ENCODE peak calls at places on chromosomes 3 and 15, in nine cellular contexts. P is GM20000; N is dorsolateral prefrontal cortex; M is Panc1; C is choroid plexus epithelial cell; R is activated CD8-positive, alpha-beta memory T cell treated with anti-CD3 and anti-CD28 coated beads, Interleukin-2, amount 10 ng/mL, durations not matched to agents 7 days and 5 days; Z is HS-27A; I is stimulated activated CD4-positive, alpha-beta T cell treated with anti-CD3 and anti-CD28 coated beads, Interleukin-2, amount 100 ng/mL, for 24 hours; E is neural progenitor cell. D is an unnamed sample.

GRCh38 chr3:47491186-47491585 is 15.4 kb upstream of the SCAP start:
- DNase-seq in P (no peak), N (no peak), M (no peak), C (no peak), R (no peak), Z (no peak), I (no peak), E (no peak), D (no peak)

GRCh38 chr15:59522988-59523461 is 85.0 kb downstream of the FAM81A start:
- DNase-seq in P (no peak), N (no peak), M (no peak), C (no peak), R (peak; percentile 54), Z (no peak), I (no peak), E (no peak), D (no peak)

GRCh38 chr3:98961161-98962155 is 60.0 kb upstream of the DCBLD2 start:
- DNase-seq in P (no peak), N (no peak), M (no peak), C (peak; percentile 88), R (no peak), Z (no peak), I (no peak), E (no peak), D (peak; percentile 86)

GRCh38 chr15:80906159-80906775 is 83.4 kb downstream of the MESD start:
- DNase-seq in P (no peak), N (no peak), M (no peak), C (peak; percentile 65), R (no peak), Z (peak; percentile 40), I (no peak), E (no peak), D (peak; percentile 41)

GRCh38 chr3:196057663-196058356 is 24.1 kb downstream of the TFRC start:
- DNase-seq in P (no peak), N (no peak), M (no peak), C (no peak), R (no peak), Z (no peak), I (no peak), E (no peak), D (no peak)

GRCh38 chr15:70720228-70721016 is 42.9 kb downstream of the UACA start:
- DNase-seq in P (no peak), N (no peak), M (no peak), C (no peak), R (no peak), Z (no peak), I (no peak), E (no peak), D (no peak)

GRCh38 chr15:68017221-68017620 is 36.9 kb upstream of the PIAS1 start:
- DNase-seq in P (no peak), N (no peak), M (no peak), C (no peak), R (no peak), Z (no peak), I (no peak), E (no peak), D (no peak)

GRCh38 chr15:25579127-25579526 is 140.3 kb upstream of the UBE3A start:
- DNase-seq in P (no peak), N (no peak), M (no peak), C (no peak), R (no peak), Z (no peak), I (no peak), E (no peak), D (no peak)

GRCh38 chr3:46372492-46373359 is 2.0 kb downstream of the CCR5 start:
- DNase-seq in P (peak; percentile 34), N (no peak), M (no peak), C (peak; percentile 72), R (peak; percentile 71), Z (no peak), I (no peak), E (peak; percentile 30), D (no peak)

GRCh38 chr3:122021811-122022401 is at the start of gene ILDR1:
- DNase-seq in P (peak; percentile 76), N (no peak), M (no peak), C (no peak), R (no peak), Z (no peak), I (no peak), E (peak; percentile 48), D (no peak)

GRCh38 chr3:54853573-54854404 is 74.1 kb downstream of the LRTM1 start:
- DNase-seq in P (peak; percentile 65), N (peak; percentile 89), M (no peak), C (peak; percentile 80), R (peak; percentile 51), Z (peak; percentile 26), I (peak; percentile 43), E (peak; percentile 91), D (peak; percentile 34)

GRCh38 chr3:142815803-142816202 is 73.1 kb downstream of the PCOLCE2 start:
- DNase-seq in P (no peak), N (no peak), M (no peak), C (no peak), R (no peak), Z (no peak), I (no peak), E (no peak), D (no peak)

GRCh38 chr15:54017911-54018310 is 39.7 kb downstream of the UNC13C start:
- DNase-seq in P (no peak), N (no peak), M (no peak), C (no peak), R (no peak), Z (no peak), I (no peak), E (no peak), D (no peak)